ENCODE peak calls at places on chromosomes 11 and 22, in four cellular contexts. M, H, A and Y are unnamed samples.

GRCh38 chr22:23591846-23592245 is 11.8 kb upstream of the IGLL1 start:
- DNase-seq in A (no peak), M (no peak), H (no peak), Y (no peak)

GRCh38 chr11:113574586-113574985 is 99.4 kb upstream of the DRD2 start:
- DNase-seq in M (no peak), H (no peak), A (no peak), Y (no peak)

GRCh38 chr11:75767228-75767572 is 1.4 kb upstream of the DGAT2 start:
- DNase-seq in M (no peak), A (no peak), H (no peak), Y (no peak)

GRCh38 chr11:41786087-41786486 is 326.6 kb upstream of the LRRC4C start:
- DNase-seq in M (no peak), A (no peak), H (no peak), Y (no peak)

GRCh38 chr11:32172771-32173170 is 81.9 kb downstream of the RCN1 start:
- DNase-seq in H (no peak), A (peak; percentile 43), M (no peak), Y (no peak)

GRCh38 chr11:6022954-6023353 is 7.6 kb downstream of the OR56A1 start:
- DNase-seq in A (no peak), M (no peak), H (peak; percentile 13), Y (peak; percentile 29)

GRCh38 chr22:24542641-24543040 is 12.3 kb downstream of the GUCD1 start:
- DNase-seq in H (no peak), M (no peak), A (peak; percentile 83), Y (no peak)

GRCh38 chr11:34637303-34637702 is 16.4 kb downstream of the EHF start:
- DNase-seq in H (no peak), M (no peak), A (peak; percentile 60), Y (no peak)

GRCh38 chr11:121829159-121829643 is 286.8 kb downstream of the BLID start:
- DNase-seq in H (no peak), M (no peak), A (no peak), Y (no peak)

GRCh38 chr11:44797886-44798683 is 71.3 kb downstream of the TSPAN18 start:
- DNase-seq in H (no peak), M (peak; percentile 70), A (no peak), Y (no peak)

GRCh38 chr11:35916270-35916669 is 27.6 kb upstream of the LDLRAD3 start:
- DNase-seq in H (no peak), A (no peak), M (no peak), Y (no peak)

GRCh38 chr22:29733362-29734322 is 13.8 kb downstream of the CABP7 start:
- DNase-seq in H (no peak), M (no peak), A (no peak), Y (no peak)

GRCh38 chr22:24325105-24325757 is 54.6 kb downstream of the SPECC1L start:
- DNase-seq in H (peak; percentile 16), A (no peak), M (no peak), Y (no peak)

GRCh38 chr22:38461057-38461413 is 6.0 kb upstream of the KCNJ4 start:
- DNase-seq in A (no peak), H (no peak), M (no peak), Y (no peak)

DNA sequence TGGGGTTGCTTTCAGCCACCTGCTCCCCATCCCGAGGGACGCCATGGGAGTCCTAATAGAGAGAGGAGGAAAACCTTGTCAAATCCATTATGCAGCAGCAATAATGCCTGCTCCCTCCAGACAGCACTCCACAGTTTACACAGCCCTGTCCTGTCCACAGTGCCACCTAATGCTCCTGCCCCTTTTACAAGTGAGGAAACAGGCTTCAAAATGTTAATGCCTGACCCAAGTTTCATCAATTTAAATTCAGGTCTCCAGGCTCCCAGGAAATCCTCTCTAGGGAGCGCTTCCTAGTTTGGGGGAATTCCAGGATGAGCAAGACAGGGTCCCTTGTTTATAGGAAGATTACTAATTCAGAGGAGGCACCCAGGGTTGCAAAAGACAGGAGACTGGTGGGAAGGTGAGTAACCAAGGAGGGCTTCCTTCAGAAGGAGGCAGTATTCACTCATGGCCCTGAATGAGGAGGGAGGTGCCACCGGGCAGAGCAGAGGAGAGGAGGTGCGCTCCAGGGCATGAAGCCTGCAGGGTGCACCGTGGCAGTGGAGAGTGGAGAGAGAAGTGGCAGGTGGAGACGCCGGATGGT is 1.5 kb downstream of the TMEM132A start:
- DNase-seq in A (no peak), M (no peak), H (peak; percentile 81), Y (no peak)
- TF ChIP-seq CTCF in A (no peak), M (no peak), H (peak; percentile 6), Y (no peak)

DNA sequence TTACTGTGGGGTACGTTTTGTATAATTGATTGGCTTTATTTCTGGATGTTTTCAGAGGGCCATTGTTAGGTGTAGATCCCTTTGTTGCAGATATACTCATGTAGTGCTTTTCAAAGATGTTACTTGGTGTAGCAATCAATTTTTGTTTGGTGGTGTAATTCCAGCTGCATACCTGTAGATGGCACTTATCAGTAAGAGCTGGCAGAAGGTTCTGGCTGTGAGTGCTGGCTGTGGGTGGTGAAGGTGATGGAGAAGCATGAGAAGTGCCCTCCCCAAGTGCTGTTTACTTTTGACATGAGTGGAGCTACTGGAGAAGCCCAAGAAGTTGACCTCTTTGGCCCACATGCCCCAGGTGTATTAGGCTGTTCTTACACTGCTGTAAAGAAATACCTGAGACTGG is 1074.9 kb downstream of the FAM181B start:
- DNase-seq in H (peak; percentile 1), A (no peak), M (no peak), Y (no peak)
- TF ChIP-seq EP300 in H (no peak), A (no peak), M (no peak), Y (no peak)

DNA sequence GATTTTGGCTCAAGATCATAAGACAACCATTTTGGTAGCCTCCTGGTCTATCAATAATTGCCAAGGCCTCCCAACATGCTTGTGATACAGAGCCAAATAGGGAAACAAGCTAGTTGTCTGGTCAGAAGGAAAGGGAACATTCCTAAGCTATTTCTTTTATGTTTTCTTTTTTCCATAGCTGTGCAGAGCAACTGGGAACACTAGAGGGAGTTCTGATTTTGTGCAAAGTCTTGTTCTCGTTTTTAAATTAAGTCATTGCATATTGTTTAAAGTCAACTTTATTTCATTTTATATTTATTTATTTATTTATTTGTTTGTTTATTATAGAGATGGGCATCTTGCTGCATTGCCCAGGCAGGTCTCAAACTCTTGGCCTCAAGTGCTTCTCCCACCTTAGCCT is 416.8 kb upstream of the CHORDC1 start:
- DNase-seq in H (no peak), M (no peak), A (no peak), Y (no peak)
- TF ChIP-seq CTCF in H (peak; percentile 24), M (peak; percentile 33), A (no peak), Y (no peak)

GRCh38 chr22:36541831-36542391 is 12.9 kb upstream of the EIF3D start:
- DNase-seq in M (no peak), A (peak; percentile 35), H (peak; percentile 55), Y (no peak)
- TF ChIP-seq EP300 in M (no peak), A (no peak), H (no peak), Y (no peak)

DNA sequence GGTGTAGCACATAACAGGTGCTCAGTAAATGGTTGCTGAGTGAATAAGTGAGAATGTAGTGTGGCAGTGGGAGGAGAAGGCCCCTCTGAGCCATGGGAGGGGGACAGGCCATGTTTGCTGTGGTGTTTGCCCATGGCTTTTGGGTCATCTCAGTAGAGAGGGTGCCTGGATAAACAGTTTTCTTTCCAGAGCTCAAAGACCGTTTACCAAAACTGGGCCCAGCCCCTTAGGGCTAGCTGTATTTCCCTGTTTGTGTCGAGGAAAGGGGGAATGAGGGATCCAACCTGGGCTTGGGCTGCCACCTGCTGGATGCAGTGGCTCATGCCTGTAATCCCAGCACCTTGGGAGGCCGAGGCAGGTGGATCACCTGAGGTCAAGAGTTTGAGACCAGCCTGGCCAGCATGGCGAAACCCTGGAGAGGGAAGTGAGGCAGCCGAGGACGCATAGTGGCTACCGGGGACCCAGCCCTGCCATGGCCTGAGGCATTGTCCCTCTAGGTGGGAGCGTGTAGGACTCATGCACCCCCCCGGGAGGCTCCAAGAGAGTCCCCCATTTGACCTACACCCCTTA is 8.7 kb upstream of the LTO1 start:
- DNase-seq in H (no peak), M (no peak), A (peak; percentile 42), Y (no peak)
- TF ChIP-seq CTCF in H (peak; percentile 66), M (peak; percentile 74), A (peak; percentile 18), Y (no peak)

GRCh38 chr22:42697542-42698013 is 23.1 kb downstream of the A4GALT start:
- DNase-seq in M (no peak), H (peak; percentile 59), A (peak; percentile 66), Y (peak; percentile 29)
- TF ChIP-seq EP300 in M (no peak), H (no peak), A (peak; percentile 71), Y (no peak)